ENCODE peak calls at places on chromosomes 1 and 21, in four cellular contexts. One of them, this sample, is unnamed.

GRCh38 chr1:44355582-44356305 is 687 bp upstream of the ERI3 start:
- DNase-seq in heart left ventricle: no peak
- DNase-seq in activated naive CD4-positive, alpha-beta T cell: no peak
- DNase-seq in cardiac muscle cell: no peak
- DNase-seq in this sample: no peak

GRCh38 chr1:21278208-21278861 is 11.9 kb downstream of the ECE1 start:
- DNase-seq in activated naive CD4-positive, alpha-beta T cell: no peak
- DNase-seq in cardiac muscle cell: no peak
- DNase-seq in heart left ventricle: no peak
- DNase-seq in this sample: no peak

GRCh38 chr1:211520641-211521040 is 28.7 kb upstream of the RD3 start:
- DNase-seq in activated naive CD4-positive, alpha-beta T cell: no peak
- DNase-seq in heart left ventricle: no peak
- DNase-seq in cardiac muscle cell: no peak
- DNase-seq in this sample: no peak

GRCh38 chr1:31658721-31659120 is 14.0 kb upstream of the PEF1 start:
- DNase-seq in activated naive CD4-positive, alpha-beta T cell: no peak
- DNase-seq in cardiac muscle cell: no peak
- DNase-seq in heart left ventricle: no peak
- DNase-seq in this sample: no peak

GRCh38 chr1:38817958-38818705 is 41.4 kb downstream of the RRAGC start:
- DNase-seq in heart left ventricle: peak; percentile 74
- DNase-seq in activated naive CD4-positive, alpha-beta T cell: no peak
- DNase-seq in cardiac muscle cell: peak; percentile 78
- DNase-seq in this sample: peak; percentile 92

GRCh38 chr1:32680642-32681041 is 21.9 kb downstream of the SYNC start:
- DNase-seq in cardiac muscle cell: no peak
- DNase-seq in heart left ventricle: no peak
- DNase-seq in activated naive CD4-positive, alpha-beta T cell: no peak
- DNase-seq in this sample: no peak

GRCh38 chr21:45154511-45155508 is 80.4 kb downstream of the ADARB1 start:
- DNase-seq in cardiac muscle cell: peak; percentile 51
- DNase-seq in activated naive CD4-positive, alpha-beta T cell: no peak
- DNase-seq in heart left ventricle: peak; percentile 47
- DNase-seq in this sample: no peak

GRCh38 chr21:38807987-38808386 is 2.3 kb downstream of the ETS2 start:
- DNase-seq in cardiac muscle cell: no peak
- DNase-seq in activated naive CD4-positive, alpha-beta T cell: no peak
- DNase-seq in heart left ventricle: no peak
- DNase-seq in this sample: no peak

GRCh38 chr1:110524311-110525249 is 5.6 kb upstream of the KCNA10 start:
- DNase-seq in activated naive CD4-positive, alpha-beta T cell: no peak
- DNase-seq in cardiac muscle cell: peak; percentile 72
- DNase-seq in heart left ventricle: no peak
- DNase-seq in this sample: peak; percentile 77

GRCh38 chr1:59039551-59039950 is 255.7 kb upstream of the JUN start:
- DNase-seq in activated naive CD4-positive, alpha-beta T cell: no peak
- DNase-seq in cardiac muscle cell: no peak
- DNase-seq in heart left ventricle: no peak
- DNase-seq in this sample: no peak

GRCh38 chr1:168386949-168387586 is 106.4 kb downstream of the TBX19 start:
- DNase-seq in heart left ventricle: peak; percentile 72
- DNase-seq in activated naive CD4-positive, alpha-beta T cell: peak; percentile 24
- DNase-seq in cardiac muscle cell: peak; percentile 46
- DNase-seq in this sample: peak; percentile 60

GRCh38 chr1:63945943-63946342 is 172.1 kb downstream of the ROR1 start:
- DNase-seq in heart left ventricle: no peak
- DNase-seq in activated naive CD4-positive, alpha-beta T cell: no peak
- DNase-seq in cardiac muscle cell: no peak
- DNase-seq in this sample: no peak

GRCh38 chr1:19101244-19101643 is 108.8 kb downstream of the UBR4 start:
- DNase-seq in cardiac muscle cell: no peak
- DNase-seq in activated naive CD4-positive, alpha-beta T cell: no peak
- DNase-seq in heart left ventricle: no peak
- DNase-seq in this sample: no peak

GRCh38 chr1:232143315-232143886 is 486.5 kb downstream of the SIPA1L2 start:
- DNase-seq in cardiac muscle cell: peak; percentile 18
- DNase-seq in heart left ventricle: no peak
- DNase-seq in activated naive CD4-positive, alpha-beta T cell: no peak
- DNase-seq in this sample: peak; percentile 41

GRCh38 chr1:202638019-202638887 is 72.0 kb downstream of the SYT2 start:
- DNase-seq in activated naive CD4-positive, alpha-beta T cell: no peak
- DNase-seq in heart left ventricle: no peak
- DNase-seq in cardiac muscle cell: no peak
- DNase-seq in this sample: no peak

GRCh38 chr1:232725303-232726047 is 79.7 kb upstream of the MAP10 start:
- DNase-seq in heart left ventricle: no peak
- DNase-seq in activated naive CD4-positive, alpha-beta T cell: no peak
- DNase-seq in cardiac muscle cell: no peak
- DNase-seq in this sample: no peak

GRCh38 chr1:230199034-230199433 is 132.0 kb downstream of the GALNT2 start:
- DNase-seq in cardiac muscle cell: no peak
- DNase-seq in activated naive CD4-positive, alpha-beta T cell: no peak
- DNase-seq in heart left ventricle: no peak
- DNase-seq in this sample: no peak

GRCh38 chr1:178450871-178451270 is 45.9 kb downstream of the CLEC20A start:
- DNase-seq in cardiac muscle cell: no peak
- DNase-seq in activated naive CD4-positive, alpha-beta T cell: no peak
- DNase-seq in heart left ventricle: no peak
- DNase-seq in this sample: no peak

GRCh38 chr1:48870596-48870995 is 93.9 kb upstream of the BEND5 start:
- DNase-seq in cardiac muscle cell: peak; percentile 22
- DNase-seq in activated naive CD4-positive, alpha-beta T cell: no peak
- DNase-seq in heart left ventricle: no peak
- DNase-seq in this sample: peak; percentile 32

GRCh38 chr1:15418811-15419515 is 9.3 kb downstream of the EFHD2 start:
- DNase-seq in activated naive CD4-positive, alpha-beta T cell: no peak
- DNase-seq in cardiac muscle cell: no peak
- DNase-seq in heart left ventricle: no peak
- DNase-seq in this sample: no peak

GRCh38 chr1:85058311-85058710 is 10.0 kb upstream of the MCOLN3 start:
- DNase-seq in activated naive CD4-positive, alpha-beta T cell: no peak
- DNase-seq in heart left ventricle: no peak
- DNase-seq in cardiac muscle cell: no peak
- DNase-seq in this sample: no peak

This sample was measured in D341Med.